ENCODE peak calls at places on chromosomes 3 and 15, in five cellular contexts. One of them, this sample, is unnamed.
A peak's percentile ranks its signal among the peaks of the same experiment; 100 is the strongest.

GRCh38 chr15:74265046-74265639 is 29.0 kb downstream of the CCDC33 start:
- DNase-seq in H4: no peak
- DNase-seq in Panc1: no peak
- DNase-seq in Right ventricle myocardium superior: no peak
- DNase-seq in GM19239: no peak
- DNase-seq in this sample: peak; percentile 2

GRCh38 chr15:96327155-96327741 is 3.3 kb upstream of the NR2F2 start:
- DNase-seq in GM19239: no peak
- DNase-seq in H4: peak; percentile 83
- DNase-seq in Right ventricle myocardium superior: no peak
- DNase-seq in Panc1: no peak
- DNase-seq in this sample: peak; percentile 94

GRCh38 chr3:8069981-8070380 is 431.6 kb upstream of the LMCD1 start:
- DNase-seq in Right ventricle myocardium superior: no peak
- DNase-seq in GM19239: no peak
- DNase-seq in H4: peak; percentile 51
- DNase-seq in Panc1: no peak
- DNase-seq in this sample: no peak

GRCh38 chr3:112390783-112391641 is 58.1 kb downstream of the CD200 start:
- DNase-seq in H4: peak; percentile 94
- DNase-seq in Right ventricle myocardium superior: no peak
- DNase-seq in GM19239: no peak
- DNase-seq in Panc1: no peak
- DNase-seq in this sample: peak; percentile 89

GRCh38 chr3:126180477-126181397 is at the start of gene ALDH1L1:
- DNase-seq in Right ventricle myocardium superior: peak; percentile 88
- DNase-seq in H4: no peak
- DNase-seq in Panc1: no peak
- DNase-seq in GM19239: no peak
- DNase-seq in this sample: no peak

GRCh38 chr3:129315386-129315991 is 36.8 kb downstream of the HMCES start:
- DNase-seq in GM19239: no peak
- DNase-seq in H4: no peak
- DNase-seq in Panc1: no peak
- DNase-seq in Right ventricle myocardium superior: peak; percentile 71
- DNase-seq in this sample: peak; percentile 49

GRCh38 chr3:192445768-192446644 is 281.3 kb downstream of the FGF12 start:
- DNase-seq in H4: peak; percentile 24
- DNase-seq in Panc1: no peak
- DNase-seq in GM19239: no peak
- DNase-seq in Right ventricle myocardium superior: no peak
- DNase-seq in this sample: no peak

GRCh38 chr15:66252411-66253295 is 897 bp downstream of the MEGF11 start:
- DNase-seq in Panc1: no peak
- DNase-seq in GM19239: peak; percentile 65
- DNase-seq in Right ventricle myocardium superior: peak; percentile 70
- DNase-seq in H4: peak; percentile 25
- DNase-seq in this sample: peak; percentile 41

GRCh38 chr3:134650431-134651346 is at the start of gene KY:
- DNase-seq in GM19239: no peak
- DNase-seq in H4: no peak
- DNase-seq in Panc1: no peak
- DNase-seq in Right ventricle myocardium superior: peak; percentile 73
- DNase-seq in this sample: no peak

GRCh38 chr15:79640206-79640605 is 208.1 kb downstream of the MINAR1 start:
- DNase-seq in Panc1: peak; percentile 67
- DNase-seq in GM19239: no peak
- DNase-seq in H4: peak; percentile 77
- DNase-seq in Right ventricle myocardium superior: no peak
- DNase-seq in this sample: peak; percentile 74

GRCh38 chr15:40097968-40098476 is 10.7 kb downstream of the BMF start:
- DNase-seq in Panc1: no peak
- DNase-seq in GM19239: no peak
- DNase-seq in H4: peak; percentile 64
- DNase-seq in Right ventricle myocardium superior: peak; percentile 81
- DNase-seq in this sample: peak; percentile 72

GRCh38 chr15:82849556-82850241 is 40.3 kb downstream of the WHAMM start:
- DNase-seq in Panc1: peak; percentile 35
- DNase-seq in H4: peak; percentile 21
- DNase-seq in Right ventricle myocardium superior: peak; percentile 86
- DNase-seq in GM19239: peak; percentile 48
- DNase-seq in this sample: peak; percentile 56

GRCh38 chr3:136512391-136512790 is 239.8 kb downstream of the STAG1 start:
- DNase-seq in Panc1: no peak
- DNase-seq in H4: no peak
- DNase-seq in Right ventricle myocardium superior: no peak
- DNase-seq in GM19239: no peak
- DNase-seq in this sample: no peak

This sample was measured in endothelial cell of umbilical vein.